ENCODE peak calls at places on chromosomes 1 and 21, in four cellular contexts. R is K562, H is HepG2, B is GM12878. J is an unnamed sample.

GRCh38 chr1:30371179-30371788 is 352.1 kb downstream of the MATN1 start:
- DNase-seq in R (no peak), H (no peak), B (no peak), J (no peak)

GRCh38 chr1:6745073-6745472 is 40.2 kb upstream of the CAMTA1 start:
- DNase-seq in R (no peak), H (no peak), B (peak; percentile 26), J (no peak)

GRCh38 chr1:14598498-14599172 is at the start of gene KAZN:
- DNase-seq in R (no peak), H (no peak), B (no peak), J (no peak)

GRCh38 chr1:205188132-205188531 is 23.4 kb downstream of the DSTYK start:
- DNase-seq in R (no peak), H (no peak), B (no peak), J (no peak)

GRCh38 chr1:168333562-168334256 is 53.0 kb downstream of the TBX19 start:
- DNase-seq in R (no peak), H (no peak), B (no peak), J (no peak)

GRCh38 chr1:227869851-227870305 is 54.4 kb downstream of the PRSS38 start:
- DNase-seq in R (no peak), H (no peak), B (no peak), J (no peak)

GRCh38 chr1:230681599-230681998 is 32.3 kb downstream of the AGT start:
- DNase-seq in R (peak; percentile 83), H (peak; percentile 77), B (no peak), J (peak; percentile 58)

GRCh38 chr1:165686121-165686970 is 12.0 kb downstream of the ALDH9A1 start:
- DNase-seq in R (peak; percentile 64), H (no peak), B (peak; percentile 24), J (no peak)

GRCh38 chr1:117318456-117318855 is 48.8 kb upstream of the MAN1A2 start:
- DNase-seq in R (no peak), H (no peak), B (no peak), J (no peak)

GRCh38 chr1:226912587-226913176 is 27.4 kb upstream of the COQ8A start:
- DNase-seq in R (peak; percentile 78), H (peak; percentile 76), B (peak; percentile 19), J (peak; percentile 37)

GRCh38 chr1:40316595-40317393 is at the start of gene COL9A2:
- DNase-seq in R (no peak), H (peak; percentile 64), B (no peak), J (peak; percentile 15)

GRCh38 chr1:192578144-192578909 is 2.8 kb downstream of the RGS1 start:
- DNase-seq in R (no peak), H (no peak), B (no peak), J (no peak)

GRCh38 chr1:24373710-24374109 is 39.9 kb downstream of the STPG1 start:
- DNase-seq in R (no peak), H (no peak), B (no peak), J (no peak)

GRCh38 chr21:44527983-44528633 is 11.9 kb downstream of the KRTAP10-1 start:
- DNase-seq in R (no peak), H (no peak), B (no peak), J (no peak)

GRCh38 chr21:34603002-34603709 is 11.8 kb downstream of the RCAN1 start:
- DNase-seq in R (peak; percentile 84), H (peak; percentile 59), B (no peak), J (peak; percentile 74)

GRCh38 chr1:206466840-206467649 is 3.2 kb upstream of the IKBKE start:
- DNase-seq in R (peak; percentile 59), H (no peak), B (no peak), J (no peak)

GRCh38 chr1:18058522-18058921 is 49.1 kb upstream of the IGSF21 start:
- DNase-seq in R (no peak), H (no peak), B (no peak), J (no peak)

GRCh38 chr1:160637821-160638539 is 8.9 kb downstream of the SLAMF1 start:
- DNase-seq in R (no peak), H (peak; percentile 58), B (no peak), J (peak; percentile 10)

GRCh38 chr1:214558002-214558770 is 6.8 kb upstream of the PTPN14 start:
- DNase-seq in R (no peak), H (no peak), B (no peak), J (peak; percentile 42)

GRCh38 chr1:101945884-101946283 is 50.8 kb downstream of the OLFM3 start:
- DNase-seq in R (no peak), H (no peak), B (no peak), J (no peak)

GRCh38 chr1:51484591-51484990 is 34.5 kb downstream of the EPS15 start:
- DNase-seq in R (no peak), H (no peak), B (no peak), J (no peak)

GRCh38 chr1:153532161-153532560 is 3.6 kb downstream of the S100A6 start:
- DNase-seq in R (no peak), H (no peak), B (no peak), J (peak; percentile 25)

GRCh38 chr1:205756552-205756951 is 6.6 kb upstream of the NUCKS1 start:
- DNase-seq in R (no peak), H (no peak), B (no peak), J (no peak)

GRCh38 chr1:203296456-203297073 is 8.8 kb upstream of the BTG2 start:
- DNase-seq in R (no peak), H (no peak), B (no peak), J (no peak)

GRCh38 chr1:1178794-1179331 is 5.2 kb downstream of the TTLL10 start:
- DNase-seq in R (no peak), H (no peak), B (no peak), J (no peak)

GRCh38 chr21:19461481-19462205 is 1058.1 kb upstream of the TMPRSS15 start:
- DNase-seq in R (peak; percentile 47), H (no peak), B (no peak), J (no peak)

GRCh38 chr21:41112740-41113692 is 54.9 kb upstream of the BACE2 start:
- DNase-seq in R (no peak), H (no peak), B (no peak), J (no peak)

GRCh38 chr1:3432306-3432705 is 22.2 kb upstream of the ARHGEF16 start:
- DNase-seq in R (no peak), H (no peak), B (no peak), J (no peak)

GRCh38 chr1:174841747-174842146 is 158.0 kb upstream of the CACYBP start:
- DNase-seq in R (no peak), H (no peak), B (no peak), J (no peak)

GRCh38 chr1:2272686-2273400 is 44.7 kb downstream of the SKI start:
- DNase-seq in R (no peak), H (no peak), B (no peak), J (no peak)

GRCh38 chr21:28936036-28936435 is 56.6 kb downstream of the LTN1 start:
- DNase-seq in R (no peak), H (no peak), B (no peak), J (no peak)

GRCh38 chr1:231027971-231028370 is 12.1 kb downstream of the FAM89A start:
- DNase-seq in R (no peak), H (no peak), B (no peak), J (no peak)

GRCh38 chr1:215607412-215607811 is 40.3 kb downstream of the KCTD3 start:
- DNase-seq in R (no peak), H (no peak), B (no peak), J (no peak)

GRCh38 chr1:215606036-215606435 is 38.9 kb downstream of the KCTD3 start:
- DNase-seq in R (no peak), H (no peak), B (no peak), J (no peak)

GRCh38 chr1:215606564-215607168 is 39.6 kb downstream of the KCTD3 start:
- DNase-seq in R (no peak), H (no peak), B (no peak), J (no peak)

GRCh38 chr1:215603319-215603718 is 36.2 kb downstream of the KCTD3 start:
- DNase-seq in R (no peak), H (no peak), B (no peak), J (peak; percentile 29)

DNA sequence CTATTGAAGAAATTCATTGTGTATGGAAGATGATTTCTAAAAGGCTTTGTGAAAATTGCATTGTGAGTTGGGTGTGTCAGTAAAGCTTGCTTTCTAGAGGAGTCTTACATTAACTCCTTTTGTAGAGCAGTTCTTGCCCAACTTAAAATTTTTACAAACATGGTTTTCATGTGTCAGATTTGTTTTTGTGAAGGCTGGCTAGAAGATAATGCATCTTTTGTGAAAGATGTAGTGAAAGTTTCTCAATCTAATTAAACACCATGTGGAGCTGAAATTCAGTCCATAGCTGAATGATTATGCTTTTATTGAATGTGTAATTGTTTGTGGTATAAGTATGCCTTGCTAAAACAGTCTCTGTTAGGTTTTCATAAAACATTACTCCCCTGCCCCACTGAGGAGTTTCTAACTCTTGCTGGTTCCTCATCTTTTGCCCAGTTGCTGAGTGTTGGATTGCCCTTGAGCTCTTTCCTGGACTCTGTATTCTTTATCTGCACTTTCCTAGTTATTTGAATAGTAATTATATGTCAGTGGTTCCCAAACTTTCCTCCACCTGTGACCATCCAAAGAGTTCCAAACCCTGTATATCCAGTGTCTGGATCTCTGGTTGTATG is 38.0 kb downstream of the KCTD3 start:
- DNase-seq in R (no peak), H (no peak), B (no peak), J (no peak)
- TF ChIP-seq MYC in R (no peak), H (no peak), B (no peak), J (no peak)

DNA sequence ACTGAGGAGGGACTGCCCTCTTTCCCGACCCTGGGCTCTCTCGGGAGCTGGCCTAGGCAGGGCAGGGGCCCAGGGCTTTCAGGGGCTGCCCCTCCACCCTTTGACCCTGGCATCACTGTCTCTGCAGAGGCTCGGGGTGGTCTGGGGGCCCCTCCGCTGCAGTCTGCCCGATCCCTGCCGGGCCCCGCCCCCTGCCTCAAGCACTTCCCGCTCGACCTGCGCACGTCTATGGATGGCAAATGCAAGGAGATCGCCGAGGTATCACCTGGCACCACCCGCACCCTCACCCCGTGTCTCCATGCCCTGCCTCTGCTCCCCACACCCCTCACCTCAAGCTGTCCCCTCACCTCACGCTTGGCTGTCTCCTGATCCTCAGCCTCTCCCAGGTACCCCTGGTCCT is 5.5 kb downstream of the AMPD2 start:
- DNase-seq in R (no peak), H (no peak), B (no peak), J (no peak)
- H3K79me2 ChIP-seq in R (peaks cover 42% of the 10 kb centered on the region), H (peaks cover 46% of the 10 kb centered on the region), B (peaks cover 46% of the 10 kb centered on the region), J (peaks cover 47% of the 10 kb centered on the region)

DNA sequence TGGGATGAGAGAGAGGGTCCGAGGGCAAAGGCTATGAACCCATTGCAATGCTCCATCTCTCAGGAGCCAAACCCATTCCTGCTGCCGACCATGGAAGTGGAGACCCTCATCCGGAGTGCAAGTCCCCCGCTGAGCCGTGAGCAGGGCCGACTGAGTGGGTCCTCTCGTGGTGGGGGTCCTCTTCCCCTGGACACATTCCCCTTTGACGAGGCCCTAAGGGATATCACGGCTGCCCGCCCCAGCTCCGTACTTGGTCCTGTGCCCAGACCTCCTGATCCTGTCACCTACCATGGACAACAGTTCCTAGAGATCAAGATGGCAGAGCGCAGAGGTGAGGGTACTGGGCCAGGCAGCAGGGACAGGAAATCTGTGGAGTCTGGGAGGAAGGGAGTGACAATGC is 11.0 kb downstream of the HYI start:
- DNase-seq in R (no peak), H (no peak), B (no peak), J (no peak)
- TF ChIP-seq MYC in R (no peak), H (no peak), B (no peak), J (no peak)

DNA sequence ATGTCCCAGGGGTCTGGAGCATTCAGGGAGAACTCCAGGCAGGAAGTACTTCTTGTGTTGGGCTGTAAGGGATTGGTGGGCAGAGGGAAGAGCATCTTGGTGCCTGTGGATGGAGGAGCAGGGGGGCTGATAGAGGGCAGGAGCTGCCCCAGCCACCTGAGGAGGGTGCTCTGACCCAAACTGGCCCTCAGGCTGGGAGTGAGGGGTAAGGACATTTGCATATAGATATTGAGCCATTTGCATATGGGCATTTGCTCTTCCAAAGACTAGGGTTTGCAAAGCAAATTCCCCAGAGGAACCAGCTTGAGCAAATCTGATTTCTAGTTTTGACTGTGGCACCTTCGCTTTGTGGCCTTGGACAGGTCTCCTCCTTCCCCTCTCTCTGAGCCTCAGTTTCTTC is 18.2 kb downstream of the ZNF362 start:
- DNase-seq in R (no peak), H (no peak), B (no peak), J (no peak)
- H3K79me2 ChIP-seq in R (no peaks in the 10 kb centered on the region), H (no peaks in the 10 kb centered on the region), B (no peaks in the 10 kb centered on the region), J (no peaks in the 10 kb centered on the region)